ENCODE peak calls at places on chromosomes 7 and 10, in five cellular contexts. D is SK-N-SH, U is HepG2, N is H1, F is K562. K is an unnamed sample.

GRCh38 chr10:120719333-120719732 is 131.8 kb upstream of the WDR11 start:
- DNase-seq in D (no peak), U (no peak), N (no peak), F (no peak), K (no peak)

GRCh38 chr10:69318997-69319727 is 40.9 kb downstream of the HK1 start:
- DNase-seq in D (peak; percentile 68), U (no peak), N (no peak), F (peak; percentile 59), K (peak; percentile 34)

GRCh38 chr10:127919418-127920191 is 12.7 kb downstream of the PTPRE start:
- DNase-seq in D (peak; percentile 64), U (no peak), N (peak; percentile 44), F (no peak), K (no peak)

GRCh38 chr10:97810476-97810875 is 38.7 kb upstream of the SFRP5 start:
- DNase-seq in D (no peak), U (peak; percentile 9), N (no peak), F (peak; percentile 36), K (no peak)

GRCh38 chr7:13727279-13727678 is 262.2 kb downstream of the ETV1 start:
- DNase-seq in D (no peak), U (no peak), N (no peak), F (no peak), K (no peak)

GRCh38 chr10:97279121-97279815 is 13.2 kb downstream of the ARHGAP19 start:
- DNase-seq in D (no peak), U (peak; percentile 78), N (no peak), F (no peak), K (peak; percentile 81)

GRCh38 chr7:146655928-146656797 is 539.6 kb downstream of the CNTNAP2 start:
- DNase-seq in D (no peak), U (no peak), N (no peak), F (no peak), K (no peak)

GRCh38 chr7:4805110-4805978 is 29.9 kb downstream of the AP5Z1 start:
- DNase-seq in D (no peak), U (no peak), N (no peak), F (no peak), K (no peak)

GRCh38 chr10:21488246-21488953 is 37.1 kb downstream of the SKIDA1 start:
- DNase-seq in D (no peak), U (no peak), N (no peak), F (no peak), K (peak; percentile 37)

GRCh38 chr10:72364239-72364777 is 9.6 kb upstream of the DNAJB12 start:
- DNase-seq in D (peak; percentile 83), U (peak; percentile 68), N (peak; percentile 91), F (peak; percentile 95), K (peak; percentile 93)

GRCh38 chr7:981793-982510 is 1.0 kb upstream of the CYP2W1 start:
- DNase-seq in D (no peak), U (no peak), N (no peak), F (no peak), K (no peak)

GRCh38 chr10:88702848-88703597 is 3.0 kb upstream of the LIPK start:
- DNase-seq in D (no peak), U (peak; percentile 72), N (no peak), F (no peak), K (peak; percentile 40)

GRCh38 chr7:155361947-155362346 is 64.3 kb downstream of the INSIG1 start:
- DNase-seq in D (no peak), U (no peak), N (no peak), F (no peak), K (no peak)

GRCh38 chr10:119542990-119543813 is 683 bp upstream of the RGS10 start:
- DNase-seq in D (peak; percentile 82), U (peak; percentile 39), N (no peak), F (peak; percentile 72), K (peak; percentile 69)

GRCh38 chr7:13908667-13909382 is 80.6 kb downstream of the ETV1 start:
- DNase-seq in D (no peak), U (no peak), N (no peak), F (no peak), K (no peak)

GRCh38 chr10:84948644-84949043 is 620.3 kb downstream of the CCSER2 start:
- DNase-seq in D (no peak), U (no peak), N (no peak), F (no peak), K (no peak)

GRCh38 chr7:116971869-116972268 is 18.6 kb downstream of the ST7 start:
- DNase-seq in D (no peak), U (no peak), N (no peak), F (no peak), K (no peak)

GRCh38 chr10:35925511-35925910 is 283.4 kb upstream of the FZD8 start:
- DNase-seq in D (no peak), U (no peak), N (no peak), F (no peak), K (no peak)

GRCh38 chr10:129102906-129103693 is 363.9 kb upstream of the MGMT start:
- DNase-seq in D (no peak), U (no peak), N (no peak), F (no peak), K (no peak)

GRCh38 chr7:157791666-157792065 is 454.9 kb downstream of the DNAJB6 start:
- DNase-seq in D (no peak), U (no peak), N (no peak), F (no peak), K (no peak)

GRCh38 chr7:157792954-157793353 is 456.1 kb downstream of the DNAJB6 start:
- DNase-seq in D (no peak), U (no peak), N (no peak), F (no peak), K (no peak)

GRCh38 chr7:157793973-157794763 is 457.4 kb downstream of the DNAJB6 start:
- DNase-seq in D (no peak), U (no peak), N (no peak), F (no peak), K (no peak)

GRCh38 chr7:157791261-157791660 is 454.5 kb downstream of the DNAJB6 start:
- DNase-seq in D (no peak), U (no peak), N (no peak), F (no peak), K (no peak)

DNA sequence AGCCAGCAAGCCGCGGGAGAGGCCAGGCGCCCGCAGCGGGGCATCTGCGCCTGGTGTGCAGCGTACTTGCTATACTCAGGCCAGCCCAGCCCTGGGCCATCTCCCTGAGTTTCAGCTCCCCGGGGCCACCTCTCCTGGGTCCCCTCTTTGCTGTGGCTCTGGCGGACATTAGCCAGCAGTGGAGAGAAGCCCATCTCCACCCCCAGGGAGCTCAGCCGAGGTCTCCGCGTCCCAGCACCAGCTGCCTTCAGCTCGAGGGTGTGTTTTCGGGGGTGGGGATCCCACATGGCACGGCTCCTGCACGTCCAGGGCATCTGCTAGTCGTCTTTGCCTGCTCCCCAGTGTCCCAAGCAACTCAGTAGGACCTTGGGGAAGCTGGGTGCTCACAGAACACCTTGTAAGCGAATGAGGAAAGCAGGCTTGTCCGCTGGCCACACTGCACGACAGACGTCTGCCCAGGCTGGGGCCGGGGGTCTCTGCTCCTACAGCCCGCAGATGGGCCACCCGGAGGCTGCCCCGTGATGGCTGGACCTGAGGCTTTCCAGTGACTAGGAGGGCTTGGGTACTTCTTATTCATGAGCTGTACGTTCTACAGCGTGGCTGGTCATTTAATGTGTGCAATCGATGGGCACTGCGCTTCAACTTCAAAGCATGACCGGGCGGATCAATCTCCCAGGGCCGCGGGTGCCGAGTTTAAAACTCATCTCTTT is 455.6 kb downstream of the DNAJB6 start:
- DNase-seq in D (no peak), U (no peak), N (no peak), F (no peak), K (no peak)
- TF ChIP-seq RAD21 in D (no peak), U (no peak), N (no peak), F (no peak), K (no peak)

GRCh38 chr7:113404245-113404644 is 285.9 kb upstream of the SMIM30 start:
- DNase-seq in D (peak; percentile 19), U (peak; percentile 6), N (no peak), F (peak; percentile 33), K (peak; percentile 3)
- TF ChIP-seq CHD2 in D (no peak), U (no peak), N (no peak), F (no peak), K (no peak)

DNA sequence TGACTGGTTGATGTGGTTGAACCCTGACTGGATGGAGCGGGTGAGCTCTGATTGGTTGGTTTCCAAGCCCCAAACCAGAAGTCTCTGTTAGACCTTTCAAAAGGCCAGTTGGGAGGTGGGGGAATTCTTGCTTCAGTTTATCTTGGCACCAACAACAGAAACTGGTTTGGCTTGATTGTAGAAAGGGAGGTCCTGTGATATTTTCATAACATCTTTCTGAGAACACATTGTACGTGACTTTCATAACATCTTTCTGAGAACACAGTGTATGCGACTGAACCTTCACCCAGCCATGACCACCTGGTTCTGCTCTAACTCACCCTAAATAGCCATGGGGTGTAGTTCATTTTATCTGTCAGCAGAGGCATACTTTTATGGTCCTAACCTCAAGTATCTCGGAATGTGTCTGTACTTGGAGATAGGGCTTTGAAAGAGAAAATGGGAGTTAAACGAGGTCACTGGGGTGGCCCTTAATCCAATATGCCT is 88.3 kb downstream of the GALNT17 start:
- DNase-seq in D (no peak), U (no peak), N (no peak), F (no peak), K (no peak)
- TF ChIP-seq RAD21 in D (no peak), U (no peak), N (no peak), F (no peak), K (no peak)

GRCh38 chr7:106052681-106053080 is 59.4 kb downstream of the SYPL1 start:
- DNase-seq in D (no peak), U (no peak), N (no peak), F (no peak), K (no peak)

GRCh38 chr7:106054971-106055370 is 57.1 kb downstream of the SYPL1 start:
- DNase-seq in D (no peak), U (no peak), N (no peak), F (no peak), K (no peak)

GRCh38 chr7:106054133-106054532 is 58.0 kb downstream of the SYPL1 start:
- DNase-seq in D (no peak), U (no peak), N (no peak), F (no peak), K (no peak)

GRCh38 chr7:106050743-106051110 is 61.4 kb downstream of the SYPL1 start:
- DNase-seq in D (no peak), U (no peak), N (no peak), F (no peak), K (no peak)

DNA sequence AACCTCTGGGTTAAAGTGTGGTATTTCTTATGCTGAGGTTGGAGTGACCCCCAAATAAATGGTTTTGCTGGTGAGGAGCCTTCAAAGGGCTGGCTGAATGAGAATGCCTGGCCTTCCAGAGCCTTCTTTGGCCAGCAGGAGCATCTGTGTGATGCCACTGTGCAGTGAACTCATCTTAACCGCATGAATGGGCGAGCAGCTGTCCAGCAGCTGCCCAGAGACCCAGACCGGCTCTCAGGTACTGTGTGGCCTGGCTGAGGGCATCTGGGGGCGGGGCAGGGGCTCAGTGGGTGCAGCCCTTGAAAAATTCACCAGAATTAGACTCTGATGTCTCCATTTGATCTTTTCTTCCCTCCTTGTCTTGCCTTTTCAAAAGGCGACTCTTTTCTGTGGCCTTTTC is 59.0 kb downstream of the SYPL1 start:
- DNase-seq in D (peak; percentile 46), U (no peak), N (no peak), F (no peak), K (no peak)
- TF ChIP-seq CHD2 in D (no peak), U (no peak), N (no peak), F (no peak), K (no peak)

GRCh38 chr7:82527831-82528230 is 84.3 kb upstream of the CACNA2D1 start:
- DNase-seq in D (no peak), U (no peak), N (no peak), F (no peak), K (no peak)
- TF ChIP-seq RAD21 in D (no peak), U (no peak), N (no peak), F (no peak), K (no peak)

GRCh38 chr7:157831143-157831900 is 494.5 kb downstream of the DNAJB6 start:
- DNase-seq in D (no peak), U (no peak), N (no peak), F (no peak), K (no peak)
- TF ChIP-seq CHD2 in D (no peak), U (no peak), N (no peak), F (no peak), K (no peak)

K was measured in A549.